ENCODE peak calls at places on chromosomes 7 and 10, in six cellular contexts. One of them, this sample, is unnamed.

GRCh38 chr10:25999295-25999981 is 65.4 kb downstream of the MYO3A start:
- DNase-seq in progenitor cell of endocrine pancreas: no peak
- DNase-seq in Caco-2: no peak
- DNase-seq in cardiac fibroblast: no peak
- DNase-seq in endodermal cell: no peak
- DNase-seq in WTC11: no peak
- DNase-seq in this sample: no peak

GRCh38 chr7:129739427-129739826 is 127.9 kb downstream of the NRF1 start:
- DNase-seq in progenitor cell of endocrine pancreas: no peak
- DNase-seq in Caco-2: no peak
- DNase-seq in cardiac fibroblast: peak
- DNase-seq in endodermal cell: no peak
- DNase-seq in WTC11: no peak
- DNase-seq in this sample: no peak

GRCh38 chr10:132003286-132003924 is 21.7 kb upstream of the BNIP3 start:
- DNase-seq in progenitor cell of endocrine pancreas: no peak
- DNase-seq in Caco-2: no peak
- DNase-seq in cardiac fibroblast: no peak
- DNase-seq in endodermal cell: peak
- DNase-seq in WTC11: no peak
- DNase-seq in this sample: no peak

GRCh38 chr10:5890519-5890878 is 456 bp downstream of the FBH1 start:
- DNase-seq in progenitor cell of endocrine pancreas: no peak
- DNase-seq in Caco-2: peak
- DNase-seq in cardiac fibroblast: no peak
- DNase-seq in endodermal cell: peak
- DNase-seq in WTC11: peak
- DNase-seq in this sample: no peak

GRCh38 chr10:24552346-24553016 is 171.2 kb downstream of the ARHGAP21 start:
- DNase-seq in progenitor cell of endocrine pancreas: peak
- DNase-seq in Caco-2: peak
- DNase-seq in cardiac fibroblast: peak
- DNase-seq in endodermal cell: peak
- DNase-seq in WTC11: peak
- DNase-seq in this sample: peak

GRCh38 chr7:132828502-132828901 is 252.2 kb upstream of the PLXNA4 start:
- DNase-seq in progenitor cell of endocrine pancreas: no peak
- DNase-seq in Caco-2: no peak
- DNase-seq in cardiac fibroblast: no peak
- DNase-seq in endodermal cell: no peak
- DNase-seq in WTC11: no peak
- DNase-seq in this sample: no peak

GRCh38 chr10:70778267-70778924 is 6.8 kb downstream of the TBATA start:
- DNase-seq in progenitor cell of endocrine pancreas: no peak
- DNase-seq in Caco-2: no peak
- DNase-seq in cardiac fibroblast: no peak
- DNase-seq in endodermal cell: peak
- DNase-seq in WTC11: no peak
- DNase-seq in this sample: peak

GRCh38 chr10:123175389-123176387 is 21.5 kb downstream of the BUB3 start:
- DNase-seq in progenitor cell of endocrine pancreas: no peak
- DNase-seq in Caco-2: no peak
- DNase-seq in cardiac fibroblast: no peak
- DNase-seq in endodermal cell: no peak
- DNase-seq in WTC11: no peak
- DNase-seq in this sample: no peak

GRCh38 chr7:100632951-100633717 is 8.2 kb downstream of the TFR2 start:
- DNase-seq in progenitor cell of endocrine pancreas: peak
- DNase-seq in Caco-2: peak
- DNase-seq in cardiac fibroblast: peak
- DNase-seq in endodermal cell: peak
- DNase-seq in WTC11: peak
- DNase-seq in this sample: no peak

GRCh38 chr7:129610709-129611245 is 743 bp upstream of the NRF1 start:
- DNase-seq in progenitor cell of endocrine pancreas: no peak
- DNase-seq in Caco-2: no peak
- DNase-seq in cardiac fibroblast: no peak
- DNase-seq in endodermal cell: no peak
- DNase-seq in WTC11: no peak
- DNase-seq in this sample: no peak

GRCh38 chr10:97724341-97724941 is 10.9 kb downstream of the MARVELD1 start:
- DNase-seq in progenitor cell of endocrine pancreas: no peak
- DNase-seq in Caco-2: no peak
- DNase-seq in cardiac fibroblast: peak
- DNase-seq in endodermal cell: no peak
- DNase-seq in WTC11: no peak
- DNase-seq in this sample: no peak

GRCh38 chr10:28111712-28112111 is 112.8 kb upstream of the ODAD2 start:
- DNase-seq in progenitor cell of endocrine pancreas: no peak
- DNase-seq in Caco-2: no peak
- DNase-seq in cardiac fibroblast: peak
- DNase-seq in endodermal cell: no peak
- DNase-seq in WTC11: no peak
- DNase-seq in this sample: no peak

GRCh38 chr10:22436893-22437619 is 91.8 kb downstream of the SPAG6 start:
- DNase-seq in progenitor cell of endocrine pancreas: peak
- DNase-seq in Caco-2: peak
- DNase-seq in cardiac fibroblast: peak
- DNase-seq in endodermal cell: peak
- DNase-seq in WTC11: peak
- DNase-seq in this sample: peak

GRCh38 chr7:18202315-18203045 is 174.8 kb upstream of the PRPS1L1 start:
- DNase-seq in progenitor cell of endocrine pancreas: no peak
- DNase-seq in Caco-2: no peak
- DNase-seq in cardiac fibroblast: no peak
- DNase-seq in endodermal cell: no peak
- DNase-seq in WTC11: no peak
- DNase-seq in this sample: no peak

DNA sequence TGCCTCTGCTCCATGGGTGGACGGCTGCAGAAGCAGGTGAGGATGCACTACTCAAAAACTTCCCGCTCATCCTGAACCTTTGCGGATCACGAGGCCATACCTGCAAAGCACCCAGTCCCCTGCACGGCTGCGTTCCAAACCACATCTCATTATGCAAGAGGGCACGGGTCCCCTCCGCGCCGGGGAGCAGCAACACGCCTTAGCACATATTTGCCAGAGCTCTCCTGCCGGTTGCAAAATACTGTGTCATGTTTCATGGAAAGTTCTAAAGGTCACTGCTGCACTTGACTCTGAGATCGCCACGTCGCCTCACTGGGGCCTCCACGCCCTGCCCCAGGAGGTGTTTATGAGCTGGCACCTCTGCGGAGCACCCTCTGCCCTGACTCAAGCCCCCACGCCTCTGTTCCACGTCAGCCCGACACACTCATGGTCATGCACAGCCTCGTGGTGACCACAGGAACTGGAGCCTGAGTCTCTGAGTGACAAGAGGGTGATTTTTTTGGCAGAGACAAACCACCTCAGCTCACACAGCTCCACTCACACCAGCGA is 131.8 kb downstream of the PRKAG2 start:
- DNase-seq in progenitor cell of endocrine pancreas: no peak
- DNase-seq in Caco-2: peak
- DNase-seq in cardiac fibroblast: peak
- DNase-seq in endodermal cell: peak
- DNase-seq in WTC11: no peak
- DNase-seq in this sample: no peak
- TF ChIP-seq CTCF in progenitor cell of endocrine pancreas: no peak
- TF ChIP-seq CTCF in Caco-2: peak
- TF ChIP-seq CTCF in cardiac fibroblast: peak
- TF ChIP-seq CTCF in endodermal cell: peak
- TF ChIP-seq CTCF in WTC11: no peak
- TF ChIP-seq CTCF in this sample: peak

GRCh38 chr7:88759216-88759955 is at the start of gene ZNF804B:
- DNase-seq in progenitor cell of endocrine pancreas: peak
- DNase-seq in Caco-2: no peak
- DNase-seq in cardiac fibroblast: no peak
- DNase-seq in endodermal cell: peak
- DNase-seq in WTC11: peak
- DNase-seq in this sample: no peak
- TF ChIP-seq CTCF in progenitor cell of endocrine pancreas: peak
- TF ChIP-seq CTCF in Caco-2: no peak
- TF ChIP-seq CTCF in cardiac fibroblast: no peak
- TF ChIP-seq CTCF in endodermal cell: peak
- TF ChIP-seq CTCF in WTC11: no peak
- TF ChIP-seq CTCF in this sample: no peak

GRCh38 chr10:9766762-9767161 is 1250.9 kb upstream of the CELF2 start:
- DNase-seq in progenitor cell of endocrine pancreas: no peak
- DNase-seq in Caco-2: no peak
- DNase-seq in cardiac fibroblast: peak
- DNase-seq in endodermal cell: no peak
- DNase-seq in WTC11: no peak
- DNase-seq in this sample: no peak
- TF ChIP-seq CTCF in progenitor cell of endocrine pancreas: no peak
- TF ChIP-seq CTCF in Caco-2: no peak
- TF ChIP-seq CTCF in cardiac fibroblast: peak
- TF ChIP-seq CTCF in endodermal cell: peak
- TF ChIP-seq CTCF in WTC11: no peak
- TF ChIP-seq CTCF in this sample: no peak

GRCh38 chr7:40147371-40148246 is 12.8 kb downstream of the SUGCT start:
- DNase-seq in progenitor cell of endocrine pancreas: no peak
- DNase-seq in Caco-2: no peak
- DNase-seq in cardiac fibroblast: no peak
- DNase-seq in endodermal cell: peak
- DNase-seq in WTC11: peak
- DNase-seq in this sample: no peak
- TF ChIP-seq CTCF in progenitor cell of endocrine pancreas: no peak
- TF ChIP-seq CTCF in Caco-2: no peak
- TF ChIP-seq CTCF in cardiac fibroblast: no peak
- TF ChIP-seq CTCF in endodermal cell: peak
- TF ChIP-seq CTCF in WTC11: no peak
- TF ChIP-seq CTCF in this sample: no peak

DNA sequence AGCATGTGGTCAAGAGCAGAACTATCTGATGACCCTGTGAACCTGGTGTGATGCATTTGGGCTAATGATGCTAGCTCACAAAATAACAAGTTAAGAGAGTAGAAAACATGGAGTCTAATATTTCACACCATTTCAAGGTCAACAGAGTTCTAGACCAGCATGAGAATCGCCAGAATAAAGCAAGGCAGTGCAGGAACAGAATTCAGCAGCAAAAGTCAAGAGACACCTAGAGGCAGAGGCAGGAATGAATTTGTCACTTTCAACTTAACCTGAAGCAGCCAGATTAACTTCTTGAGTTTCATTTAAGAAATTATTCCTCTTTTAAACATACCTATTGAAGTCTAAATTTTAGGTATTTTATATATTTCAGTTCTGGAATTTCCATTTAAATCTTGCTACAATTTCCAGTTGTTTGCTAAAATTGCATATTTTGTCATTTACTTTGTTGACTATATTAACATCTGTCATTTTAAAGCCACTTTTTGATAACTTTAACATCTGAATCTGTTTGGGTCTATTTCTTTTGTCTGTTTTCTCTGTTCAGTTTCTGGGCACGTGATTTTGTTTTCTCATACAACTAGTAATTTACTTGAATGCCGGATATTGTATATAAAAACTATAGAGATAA is 44.2 kb upstream of the PRSS58 start:
- DNase-seq in progenitor cell of endocrine pancreas: no peak
- DNase-seq in Caco-2: no peak
- DNase-seq in cardiac fibroblast: peak
- DNase-seq in endodermal cell: no peak
- DNase-seq in WTC11: no peak
- DNase-seq in this sample: no peak
- TF ChIP-seq CTCF in progenitor cell of endocrine pancreas: peak
- TF ChIP-seq CTCF in Caco-2: peak
- TF ChIP-seq CTCF in cardiac fibroblast: peak
- TF ChIP-seq CTCF in endodermal cell: peak
- TF ChIP-seq CTCF in WTC11: no peak
- TF ChIP-seq CTCF in this sample: peak

GRCh38 chr10:120477723-120478270 is 20.8 kb downstream of the PLPP4 start:
- DNase-seq in progenitor cell of endocrine pancreas: no peak
- DNase-seq in Caco-2: no peak
- DNase-seq in cardiac fibroblast: no peak
- DNase-seq in endodermal cell: no peak
- DNase-seq in WTC11: no peak
- DNase-seq in this sample: peak

GRCh38 chr10:120480848-120481247 is 23.8 kb downstream of the PLPP4 start:
- DNase-seq in progenitor cell of endocrine pancreas: no peak
- DNase-seq in Caco-2: no peak
- DNase-seq in cardiac fibroblast: no peak
- DNase-seq in endodermal cell: no peak
- DNase-seq in WTC11: no peak
- DNase-seq in this sample: peak

GRCh38 chr10:120479506-120479905 is 22.5 kb downstream of the PLPP4 start:
- DNase-seq in progenitor cell of endocrine pancreas: no peak
- DNase-seq in Caco-2: no peak
- DNase-seq in cardiac fibroblast: no peak
- DNase-seq in endodermal cell: no peak
- DNase-seq in WTC11: no peak
- DNase-seq in this sample: peak

GRCh38 chr10:120478401-120478800 is 21.4 kb downstream of the PLPP4 start:
- DNase-seq in progenitor cell of endocrine pancreas: no peak
- DNase-seq in Caco-2: no peak
- DNase-seq in cardiac fibroblast: no peak
- DNase-seq in endodermal cell: no peak
- DNase-seq in WTC11: no peak
- DNase-seq in this sample: no peak

DNA sequence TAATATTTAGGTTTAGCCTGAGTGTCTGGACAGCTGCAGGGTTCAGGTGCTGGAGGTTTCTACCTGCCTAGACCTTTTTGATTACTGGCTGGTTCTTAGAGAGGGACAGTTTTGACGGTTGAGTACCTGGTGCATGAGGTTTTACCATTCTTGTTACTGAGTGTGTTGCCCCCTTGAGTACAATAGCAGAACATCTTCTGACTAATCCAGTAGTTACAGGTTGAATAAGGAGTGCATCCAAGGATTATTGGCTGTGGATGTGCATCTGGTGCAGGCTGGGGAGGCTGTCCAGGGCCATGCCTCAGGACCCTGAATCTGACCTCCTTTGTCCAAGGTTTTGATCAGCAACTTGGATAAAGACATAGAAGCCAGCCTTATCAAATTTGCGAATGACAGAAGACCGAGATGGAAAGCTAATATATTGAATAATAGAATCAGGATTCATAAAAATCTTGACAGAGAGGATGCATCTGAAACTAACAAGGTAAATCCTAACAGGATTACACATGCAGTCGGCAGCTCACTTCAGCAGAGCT is 23.1 kb downstream of the PLPP4 start:
- DNase-seq in progenitor cell of endocrine pancreas: no peak
- DNase-seq in Caco-2: no peak
- DNase-seq in cardiac fibroblast: no peak
- DNase-seq in endodermal cell: no peak
- DNase-seq in WTC11: no peak
- DNase-seq in this sample: no peak
- TF ChIP-seq CTCF in progenitor cell of endocrine pancreas: no peak
- TF ChIP-seq CTCF in Caco-2: no peak
- TF ChIP-seq CTCF in cardiac fibroblast: no peak
- TF ChIP-seq CTCF in endodermal cell: peak
- TF ChIP-seq CTCF in WTC11: no peak
- TF ChIP-seq CTCF in this sample: peak